ENCODE peak calls at places on chromosome 20, in four cellular contexts. N is activated naive CD8-positive, alpha-beta T cell treated with anti-CD3 and anti-CD28 coated beads, Interleukin-2, amount 50 U/mL, for 24 hours; O is left ventricle myocardium inferior; Q is mesothelial cell of epicardium. F is an unnamed sample.

GRCh38 chr20:63624486-63624885 is 2.4 kb downstream of the GMEB2 start:
- DNase-seq in O (no peak), N (no peak), Q (no peak), F (no peak)

GRCh38 chr20:17637413-17637780 is 44.6 kb downstream of the RRBP1 start:
- DNase-seq in N (no peak), Q (no peak), O (no peak), F (no peak)

GRCh38 chr20:52985687-52986086 is 13.5 kb downstream of the TSHZ2 start:
- DNase-seq in Q (no peak), O (no peak), N (no peak), F (no peak)

GRCh38 chr20:51712501-51713212 is 55.5 kb downstream of the ATP9A start:
- DNase-seq in O (no peak), Q (no peak), N (no peak), F (no peak)

GRCh38 chr20:21703740-21704407 is 1.6 kb upstream of the PAX1 start:
- DNase-seq in N (no peak), O (no peak), Q (no peak), F (no peak)

GRCh38 chr20:47188540-47188939 is 168.0 kb downstream of the ZMYND8 start:
- DNase-seq in O (no peak), N (no peak), Q (no peak), F (no peak)

GRCh38 chr20:19277381-19277780 is 64.9 kb downstream of the SLC24A3 start:
- DNase-seq in Q (no peak), O (no peak), N (no peak), F (no peak)

GRCh38 chr20:58020656-58021454 is 207.6 kb downstream of the ANKRD60 start:
- DNase-seq in N (no peak), O (no peak), Q (no peak), F (no peak)

GRCh38 chr20:64069614-64070243 is 6.7 kb downstream of the TCEA2 start:
- DNase-seq in O (no peak), Q (no peak), N (peak; percentile 55), F (peak; percentile 66)

GRCh38 chr20:40506567-40506966 is 182.5 kb downstream of the MAFB start:
- DNase-seq in N (peak; percentile 36), O (peak; percentile 84), Q (no peak), F (no peak)

GRCh38 chr20:8126979-8127378 is 5.1 kb upstream of the PLCB1 start:
- DNase-seq in N (no peak), Q (no peak), O (no peak), F (no peak)

GRCh38 chr20:32828029-32828666 is 8.4 kb downstream of the MAPRE1 start:
- DNase-seq in Q (no peak), O (no peak), N (no peak), F (no peak)

GRCh38 chr20:33012327-33013189 is 5.1 kb downstream of the BPIFB2 start:
- DNase-seq in N (no peak), Q (no peak), O (no peak), F (no peak)

GRCh38 chr20:9112541-9113515 is 43.9 kb downstream of the PLCB4 start:
- DNase-seq in N (no peak), Q (no peak), O (no peak), F (no peak)

GRCh38 chr20:1266167-1266973 is at the start of gene SNPH:
- DNase-seq in O (peak; percentile 84), N (peak; percentile 69), Q (peak; percentile 57), F (peak; percentile 34)

GRCh38 chr20:35329435-35330139 is 37.4 kb upstream of the FAM83C start:
- DNase-seq in O (no peak), Q (no peak), N (peak; percentile 73), F (no peak)

GRCh38 chr20:36919715-36920333 is 31.7 kb downstream of the SAMHD1 start:
- DNase-seq in Q (no peak), O (no peak), N (peak; percentile 17), F (no peak)

GRCh38 chr20:62554214-62554897 is 78.6 kb upstream of the GATA5 start:
- DNase-seq in Q (no peak), O (no peak), N (no peak), F (no peak)

GRCh38 chr20:40265872-40266533 is 423.0 kb downstream of the MAFB start:
- DNase-seq in O (no peak), Q (no peak), N (no peak), F (no peak)

GRCh38 chr20:62067547-62068260 is 2.0 kb upstream of the TAF4 start:
- DNase-seq in Q (no peak), N (no peak), O (no peak), F (no peak)

GRCh38 chr20:57837208-57838035 is 127.6 kb upstream of the PMEPA1 start:
- DNase-seq in N (no peak), O (no peak), Q (no peak), F (no peak)

GRCh38 chr20:47489448-47489872 is 12.2 kb upstream of the NCOA3 start:
- DNase-seq in Q (no peak), N (peak; percentile 33), O (no peak), F (no peak)

GRCh38 chr20:63545814-63546213 is 1.7 kb downstream of the SRMS start:
- DNase-seq in O (no peak), Q (no peak), N (no peak), F (no peak)

GRCh38 chr20:34815636-34816035 is 9.8 kb downstream of the NCOA6 start:
- DNase-seq in Q (no peak), O (no peak), N (no peak), F (no peak)

GRCh38 chr20:40462600-40462999 is 226.4 kb downstream of the MAFB start:
- DNase-seq in N (no peak), O (no peak), Q (no peak), F (no peak)

GRCh38 chr20:51382986-51383821 is 159.3 kb downstream of the NFATC2 start:
- DNase-seq in Q (no peak), O (no peak), N (no peak), F (peak; percentile 28)

GRCh38 chr20:40803381-40803780 is 114.3 kb upstream of the MAFB start:
- DNase-seq in N (no peak), O (no peak), Q (no peak), F (no peak)

GRCh38 chr20:23652371-23652770 is 14.6 kb upstream of the CST3 start:
- DNase-seq in N (no peak), Q (no peak), O (no peak), F (no peak)

GRCh38 chr20:13430346-13431002 is 208.3 kb downstream of the TASP1 start:
- DNase-seq in O (no peak), N (peak; percentile 49), Q (no peak), F (no peak)

GRCh38 chr20:44648579-44648978 is 2.9 kb downstream of the ADA start:
- DNase-seq in N (no peak), Q (no peak), O (no peak), F (no peak)

GRCh38 chr20:34541264-34541901 is 17.1 kb upstream of the MAP1LC3A start:
- DNase-seq in N (no peak), Q (no peak), O (no peak), F (no peak)

GRCh38 chr20:63029358-63030121 is 22.8 kb upstream of the BHLHE23 start:
- DNase-seq in O (peak; percentile 4), Q (no peak), N (no peak), F (no peak)

F was measured in progenitor cell of endocrine pancreas.